ENCODE peak calls at places on chromosomes 5 and 9, in six cellular contexts. C, X, V, A, T and R are unnamed samples.

GRCh38 chr9:128421474-128422010 is 885 bp downstream of the CERCAM start:
- DNase-seq in C (peak), X (no peak), V (no peak), A (no peak), T (no peak), R (no peak)

GRCh38 chr5:7185742-7186141 is 210.2 kb upstream of the ADCY2 start:
- DNase-seq in C (no peak), X (no peak), V (no peak), A (no peak), T (no peak), R (no peak)

GRCh38 chr9:88583901-88584596 is 49.1 kb downstream of the NXNL2 start:
- DNase-seq in C (peak), X (peak), V (no peak), A (no peak), T (peak), R (no peak)

GRCh38 chr5:23721336-23721735 is 213.9 kb downstream of the PRDM9 start:
- DNase-seq in C (no peak), X (no peak), V (no peak), A (no peak), T (no peak), R (no peak)

GRCh38 chr5:127987354-127988148 is 96.0 kb upstream of the SLC12A2 start:
- DNase-seq in C (peak), X (no peak), V (no peak), A (peak), T (no peak), R (no peak)

GRCh38 chr5:32720295-32720694 is 9.2 kb downstream of the NPR3 start:
- DNase-seq in C (no peak), X (no peak), V (no peak), A (no peak), T (no peak), R (no peak)

GRCh38 chr9:16138961-16139441 is 586.2 kb downstream of the CCDC171 start:
- DNase-seq in C (peak), X (peak), V (no peak), A (peak), T (peak), R (no peak)

GRCh38 chr9:101564252-101564651 is 30.5 kb downstream of the PPP3R2 start:
- DNase-seq in C (no peak), X (no peak), V (no peak), A (no peak), T (no peak), R (no peak)

GRCh38 chr5:108681079-108681921 is 66.4 kb upstream of the FER start:
- DNase-seq in C (peak), X (peak), V (no peak), A (peak), T (peak), R (no peak)

GRCh38 chr5:116154931-116155330 is 70.1 kb downstream of the COMMD10 start:
- DNase-seq in C (no peak), X (no peak), V (no peak), A (no peak), T (no peak), R (no peak)

DNA sequence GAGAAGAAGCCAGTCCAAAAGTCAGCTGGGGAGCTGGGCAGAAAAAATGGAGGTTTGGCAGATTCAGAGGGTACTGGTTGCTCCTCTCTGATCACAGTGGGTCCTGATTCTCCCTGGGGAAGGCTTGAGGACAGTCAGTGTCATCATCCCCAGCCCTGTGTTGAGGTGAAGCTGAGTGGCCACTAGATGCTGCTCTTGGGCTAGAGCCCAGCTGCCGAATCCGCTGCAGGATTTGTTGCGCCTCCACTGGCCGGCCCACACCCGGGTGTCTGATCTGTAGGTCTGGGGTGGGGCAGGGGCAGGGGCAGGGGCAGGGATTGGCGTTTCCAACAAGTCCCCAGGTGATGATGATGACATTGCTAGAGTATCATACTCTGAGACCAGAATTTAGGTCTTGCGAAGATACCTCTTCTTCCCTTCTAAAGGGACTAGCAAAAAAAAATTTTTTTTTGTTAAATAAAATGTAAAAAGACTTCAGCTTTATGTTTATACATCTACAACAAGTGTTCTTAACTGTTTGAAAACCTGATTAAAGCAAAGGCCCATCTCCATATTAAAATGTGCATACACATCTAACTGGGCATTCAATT is 106.8 kb downstream of the PDE6A start:
- DNase-seq in C (peak), X (peak), V (no peak), A (peak), T (peak), R (peak)
- TF ChIP-seq CTCF in C (peak), X (peak), V (no peak), A (peak), T (peak), R (peak)

DNA sequence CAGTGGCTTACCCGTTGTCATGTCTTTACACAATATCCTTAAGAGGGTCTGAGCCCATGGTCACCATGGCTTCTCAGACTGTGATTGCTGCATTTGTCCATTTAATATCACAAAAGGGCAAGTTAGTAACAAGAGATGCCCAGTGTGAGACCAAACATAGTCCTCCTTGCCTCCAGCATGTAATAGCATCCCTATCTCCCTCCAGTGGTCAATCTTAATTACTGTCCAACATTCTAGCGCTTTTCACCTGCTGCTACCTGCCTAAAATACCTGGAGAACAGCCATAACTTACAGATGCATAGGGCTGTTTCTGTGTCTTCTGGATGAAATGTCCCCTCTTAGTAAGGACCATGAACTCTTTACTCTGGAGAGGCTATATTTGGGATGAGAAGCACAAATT is 267.2 kb upstream of the DAB2 start:
- DNase-seq in C (no peak), X (no peak), V (no peak), A (no peak), T (no peak), R (no peak)
- TF ChIP-seq CTCF in C (peak), X (no peak), V (no peak), A (peak), T (peak), R (no peak)

GRCh38 chr5:43010956-43011355 is 29.2 kb downstream of the ANXA2R start:
- DNase-seq in C (peak), X (no peak), V (no peak), A (no peak), T (no peak), R (no peak)

GRCh38 chr5:43007911-43008368 is 32.2 kb downstream of the ANXA2R start:
- DNase-seq in C (peak), X (no peak), V (peak), A (no peak), T (peak), R (peak)

GRCh38 chr5:43007246-43007910 is 32.7 kb downstream of the ANXA2R start:
- DNase-seq in C (peak), X (peak), V (peak), A (peak), T (peak), R (peak)

GRCh38 chr5:43006411-43007202 is 33.5 kb downstream of the ANXA2R start:
- DNase-seq in C (peak), X (no peak), V (no peak), A (no peak), T (no peak), R (no peak)

GRCh38 chr5:43008369-43009158 is 31.6 kb downstream of the ANXA2R start:
- DNase-seq in C (peak), X (peak), V (peak), A (peak), T (peak), R (peak)
- TF ChIP-seq CTCF in C (no peak), X (peak), V (no peak), A (peak), T (peak), R (no peak)

DNA sequence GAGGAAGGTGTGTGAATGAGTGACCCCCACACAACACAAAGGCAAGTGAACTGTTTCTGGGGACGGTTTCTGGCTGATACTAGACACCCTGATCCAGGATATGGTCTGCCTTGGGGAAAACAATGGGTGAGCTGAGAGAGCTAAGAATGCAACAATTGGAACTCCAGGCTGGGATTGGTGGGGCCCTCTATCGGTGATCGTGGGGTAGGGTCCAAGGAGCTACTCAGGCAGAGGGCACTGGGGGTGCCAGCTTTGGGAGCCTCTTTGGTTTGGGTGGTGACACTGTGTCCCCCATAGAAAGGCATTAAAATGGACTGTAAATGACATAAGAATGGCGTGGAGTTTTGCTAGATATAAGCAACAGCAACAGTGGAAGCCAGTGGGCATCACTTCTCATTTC is 439.1 kb downstream of the DMAC1 start:
- DNase-seq in C (no peak), X (no peak), V (no peak), A (no peak), T (no peak), R (no peak)
- TF ChIP-seq CTCF in C (no peak), X (no peak), V (no peak), A (no peak), T (no peak), R (no peak)

DNA sequence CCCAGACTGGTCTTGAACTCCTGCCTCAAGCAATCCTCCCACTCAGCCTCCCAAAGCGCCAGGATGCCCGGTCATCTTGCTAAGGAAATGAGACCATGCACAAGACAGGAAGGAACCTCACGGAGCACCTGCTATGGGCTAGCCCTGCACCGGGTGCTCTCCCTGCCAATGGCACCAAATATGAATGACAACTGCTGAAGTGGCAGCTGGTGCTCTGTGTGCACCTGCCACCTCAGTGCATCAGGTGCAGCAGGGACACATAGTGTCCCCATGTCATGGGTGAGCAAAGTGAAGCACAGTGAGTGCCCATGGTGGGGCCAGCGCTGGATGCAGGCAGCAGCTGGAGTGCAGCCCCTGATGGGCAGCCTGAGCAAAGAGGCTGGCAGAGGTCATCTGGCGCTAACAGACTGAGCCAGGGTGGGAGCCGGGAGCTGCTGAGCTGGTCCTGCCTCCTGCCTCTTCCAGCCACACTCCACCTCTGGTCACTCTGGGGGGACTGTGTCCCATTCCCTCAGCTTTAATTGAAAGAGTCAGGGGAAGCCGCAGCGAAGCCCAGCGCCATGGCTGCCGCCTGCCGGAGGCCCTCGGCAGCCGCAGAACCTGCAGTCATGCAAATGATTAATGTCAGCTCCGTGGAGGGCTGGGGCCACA is 46.4 kb downstream of the BARX1 start:
- DNase-seq in C (no peak), X (no peak), V (no peak), A (no peak), T (no peak), R (no peak)
- TF ChIP-seq CTCF in C (no peak), X (no peak), V (no peak), A (no peak), T (no peak), R (no peak)

GRCh38 chr5:154071799-154072781 is 33.3 kb downstream of the MFAP3 start:
- DNase-seq in C (peak), X (peak), V (peak), A (peak), T (peak), R (peak)
- TF ChIP-seq CTCF in C (peak), X (peak), V (peak), A (peak), T (peak), R (peak)

GRCh38 chr5:176857514-176858273 is 41.5 kb downstream of the HK3 start:
- DNase-seq in C (no peak), X (no peak), V (no peak), A (no peak), T (peak), R (no peak)
- TF ChIP-seq CTCF in C (no peak), X (no peak), V (no peak), A (no peak), T (no peak), R (no peak)

GRCh38 chr5:86756839-86757238 is 139.1 kb downstream of the COX7C start:
- DNase-seq in C (no peak), X (no peak), V (no peak), A (no peak), T (no peak), R (no peak)
- TF ChIP-seq CTCF in C (no peak), X (no peak), V (no peak), A (peak), T (no peak), R (no peak)